ENCODE peak calls at places on chromosomes 1 and 21, in seven cellular contexts. N is stimulated activated CD4-positive, alpha-beta T cell treated with anti-CD3 and anti-CD28 coated beads, Interleukin-4, amount 100 ng/mL, for 48 hours; K is T-cell; R is T1000; Z is endothelial cell of umbilical vein; V is mesendoderm; L is mesenchymal stem cell. O is an unnamed sample.
A peak's percentile ranks its signal among the peaks of the same experiment; 100 is the strongest.

GRCh38 chr21:44428281-44428942 is 26.9 kb upstream of the LRRC3 start:
- DNase-seq in N (peak; percentile 59), K (peak; percentile 62), R (no peak), Z (no peak), V (peak; percentile 83), L (peak; percentile 2), O (peak; percentile 55)

GRCh38 chr1:170634293-170634692 is 29.6 kb upstream of the PRRX1 start:
- DNase-seq in N (no peak), K (no peak), R (no peak), Z (no peak), V (no peak), L (peak; percentile 33), O (no peak)

GRCh38 chr1:14977338-14977931 is 176.1 kb upstream of the TMEM51 start:
- DNase-seq in N (no peak), K (no peak), R (no peak), Z (no peak), V (no peak), L (no peak), O (no peak)

GRCh38 chr1:201883786-201884185 is 4.9 kb upstream of the SHISA4 start:
- DNase-seq in N (no peak), K (no peak), R (no peak), Z (peak; percentile 30), V (no peak), L (peak; percentile 43), O (no peak)

GRCh38 chr1:235399661-235400060 is 32.4 kb downstream of the TBCE start:
- DNase-seq in N (no peak), K (no peak), R (no peak), Z (no peak), V (no peak), L (no peak), O (no peak)

GRCh38 chr21:40587786-40588353 is 259.1 kb downstream of the DSCAM start:
- DNase-seq in N (no peak), K (no peak), R (no peak), Z (no peak), V (peak; percentile 35), L (no peak), O (no peak)

GRCh38 chr21:31265293-31265692 is 78.8 kb downstream of the TIAM1 start:
- DNase-seq in N (no peak), K (no peak), R (no peak), Z (no peak), V (no peak), L (no peak), O (no peak)

GRCh38 chr1:58447891-58448290 is 98.6 kb downstream of the OMA1 start:
- DNase-seq in N (no peak), K (no peak), R (no peak), Z (no peak), V (peak; percentile 79), L (no peak), O (no peak)

GRCh38 chr1:205615789-205616188 is 16.0 kb downstream of the ELK4 start:
- DNase-seq in N (no peak), K (no peak), R (no peak), Z (no peak), V (no peak), L (no peak), O (no peak)

GRCh38 chr1:155910621-155911121 is 478 bp downstream of the RIT1 start:
- DNase-seq in N (no peak), K (no peak), R (no peak), Z (peak; percentile 67), V (peak; percentile 64), L (peak; percentile 71), O (peak; percentile 61)

GRCh38 chr1:247316590-247317197 is 15.0 kb downstream of the ZNF496 start:
- DNase-seq in N (no peak), K (no peak), R (no peak), Z (no peak), V (no peak), L (no peak), O (no peak)

O was measured in stimulated activated effector memory CD8-positive, alpha-beta T cell treated with anti-CD3 and anti-CD28 coated beads, Interleukin-12 subunit alpha, Interleukin-12 subunit beta, amount 100 ng/mL, for 72 hours.